ENCODE peak calls at places on chromosome 17, in five cellular contexts. One of them, this sample, is unnamed.
A peak's percentile ranks its signal among the peaks of the same experiment; 100 is the strongest.

GRCh38 chr17:63841350-63842172 is 924 bp downstream of the SMARCD2 start:
- DNase-seq in HL-60: peak; percentile 35
- DNase-seq in stimulated activated CD4-positive, alpha-beta T cell treated with anti-CD3 and anti-CD28 coated beads, Interleukin-4, amount 100 ng/mL, for 48 hours: no peak
- DNase-seq in Calu3: no peak
- DNase-seq in AG08395: peak; percentile 9
- DNase-seq in this sample: peak; percentile 70

GRCh38 chr17:79500738-79501533 is 109.9 kb downstream of the RBFOX3 start:
- DNase-seq in HL-60: no peak
- DNase-seq in stimulated activated CD4-positive, alpha-beta T cell treated with anti-CD3 and anti-CD28 coated beads, Interleukin-4, amount 100 ng/mL, for 48 hours: no peak
- DNase-seq in Calu3: no peak
- DNase-seq in AG08395: no peak
- DNase-seq in this sample: no peak

GRCh38 chr17:56679148-56679766 is 85.8 kb downstream of the NOG start:
- DNase-seq in HL-60: peak; percentile 11
- DNase-seq in stimulated activated CD4-positive, alpha-beta T cell treated with anti-CD3 and anti-CD28 coated beads, Interleukin-4, amount 100 ng/mL, for 48 hours: no peak
- DNase-seq in Calu3: no peak
- DNase-seq in AG08395: peak; percentile 62
- DNase-seq in this sample: peak; percentile 69

GRCh38 chr17:61335845-61336655 is 63.6 kb upstream of the TBX2 start:
- DNase-seq in HL-60: no peak
- DNase-seq in stimulated activated CD4-positive, alpha-beta T cell treated with anti-CD3 and anti-CD28 coated beads, Interleukin-4, amount 100 ng/mL, for 48 hours: no peak
- DNase-seq in Calu3: no peak
- DNase-seq in AG08395: no peak
- DNase-seq in this sample: peak; percentile 82

GRCh38 chr17:37676115-37676925 is 33.1 kb upstream of the DDX52 start:
- DNase-seq in HL-60: no peak
- DNase-seq in stimulated activated CD4-positive, alpha-beta T cell treated with anti-CD3 and anti-CD28 coated beads, Interleukin-4, amount 100 ng/mL, for 48 hours: no peak
- DNase-seq in Calu3: no peak
- DNase-seq in AG08395: no peak
- DNase-seq in this sample: peak; percentile 14

GRCh38 chr17:17499402-17500145 is 3.4 kb upstream of the RASD1 start:
- DNase-seq in HL-60: no peak
- DNase-seq in stimulated activated CD4-positive, alpha-beta T cell treated with anti-CD3 and anti-CD28 coated beads, Interleukin-4, amount 100 ng/mL, for 48 hours: no peak
- DNase-seq in Calu3: no peak
- DNase-seq in AG08395: no peak
- DNase-seq in this sample: no peak

GRCh38 chr17:7704601-7705268 is at the start of gene EFNB3:
- DNase-seq in HL-60: no peak
- DNase-seq in stimulated activated CD4-positive, alpha-beta T cell treated with anti-CD3 and anti-CD28 coated beads, Interleukin-4, amount 100 ng/mL, for 48 hours: no peak
- DNase-seq in Calu3: no peak
- DNase-seq in AG08395: peak; percentile 35
- DNase-seq in this sample: peak; percentile 23

GRCh38 chr17:28882154-28882895 is 15.2 kb downstream of the FLOT2 start:
- DNase-seq in HL-60: no peak
- DNase-seq in stimulated activated CD4-positive, alpha-beta T cell treated with anti-CD3 and anti-CD28 coated beads, Interleukin-4, amount 100 ng/mL, for 48 hours: no peak
- DNase-seq in Calu3: no peak
- DNase-seq in AG08395: no peak
- DNase-seq in this sample: no peak

GRCh38 chr17:42989146-42989545 is 8.8 kb downstream of the RUNDC1 start:
- DNase-seq in HL-60: no peak
- DNase-seq in stimulated activated CD4-positive, alpha-beta T cell treated with anti-CD3 and anti-CD28 coated beads, Interleukin-4, amount 100 ng/mL, for 48 hours: no peak
- DNase-seq in Calu3: no peak
- DNase-seq in AG08395: no peak
- DNase-seq in this sample: no peak

GRCh38 chr17:72618018-72618509 is 474.4 kb downstream of the SLC39A11 start:
- DNase-seq in HL-60: no peak
- DNase-seq in stimulated activated CD4-positive, alpha-beta T cell treated with anti-CD3 and anti-CD28 coated beads, Interleukin-4, amount 100 ng/mL, for 48 hours: no peak
- DNase-seq in Calu3: peak; percentile 94
- DNase-seq in AG08395: peak; percentile 38
- DNase-seq in this sample: peak; percentile 21

GRCh38 chr17:6374271-6374691 is 60.6 kb downstream of the AIPL1 start:
- DNase-seq in HL-60: no peak
- DNase-seq in stimulated activated CD4-positive, alpha-beta T cell treated with anti-CD3 and anti-CD28 coated beads, Interleukin-4, amount 100 ng/mL, for 48 hours: no peak
- DNase-seq in Calu3: peak; percentile 46
- DNase-seq in AG08395: no peak
- DNase-seq in this sample: peak; percentile 21

GRCh38 chr17:61805399-61805798 is 57.9 kb downstream of the BRIP1 start:
- DNase-seq in HL-60: no peak
- DNase-seq in stimulated activated CD4-positive, alpha-beta T cell treated with anti-CD3 and anti-CD28 coated beads, Interleukin-4, amount 100 ng/mL, for 48 hours: no peak
- DNase-seq in Calu3: no peak
- DNase-seq in AG08395: peak; percentile 59
- DNase-seq in this sample: peak; percentile 79

GRCh38 chr17:81991684-81992513 is 14.5 kb downstream of the ASPSCR1 start:
- DNase-seq in HL-60: no peak
- DNase-seq in stimulated activated CD4-positive, alpha-beta T cell treated with anti-CD3 and anti-CD28 coated beads, Interleukin-4, amount 100 ng/mL, for 48 hours: no peak
- DNase-seq in Calu3: peak; percentile 75
- DNase-seq in AG08395: peak; percentile 86
- DNase-seq in this sample: peak; percentile 76

This sample was measured in foreskin fibroblast.